ENCODE peak calls at places on chromosomes 12 and 14, in eight cellular contexts. Q is astrocyte of the spinal cord; N is WTC11; K is astrocyte; D is foreskin fibroblast; E is activated CD8-positive, alpha-beta T cell treated with anti-CD3 and anti-CD28 coated beads for 36 hours; J is K562; T is hepatocyte. X is an unnamed sample.

GRCh38 chr12:33926095-33926494 is 96.2 kb upstream of the ALG10 start:
- DNase-seq in E (no peak), N (no peak), D (no peak), Q (no peak), T (no peak), K (no peak), J (no peak), X (no peak)

GRCh38 chr12:64268409-64268808 is 46.3 kb upstream of the KICS2 start:
- DNase-seq in E (no peak), Q (no peak), D (no peak), K (no peak), N (no peak), T (no peak), J (no peak), X (no peak)

GRCh38 chr14:91177797-91178147 is 63.9 kb downstream of the DGLUCY start:
- DNase-seq in Q (no peak), D (no peak), K (no peak), E (no peak), J (no peak), T (no peak), N (no peak), X (no peak)

GRCh38 chr12:26636710-26637328 is 196.2 kb downstream of the ITPR2 start:
- DNase-seq in N (no peak), E (no peak), Q (peak; percentile 71), D (peak; percentile 55), T (peak; percentile 44), K (peak; percentile 81), J (no peak), X (no peak)

GRCh38 chr12:102527256-102527720 is 46.9 kb upstream of the IGF1 start:
- DNase-seq in J (no peak), T (no peak), N (no peak), Q (no peak), K (peak; percentile 76), E (no peak), D (no peak), X (no peak)

GRCh38 chr14:39469094-39469710 is 37.0 kb upstream of the FBXO33 start:
- DNase-seq in J (no peak), E (peak; percentile 78), D (no peak), T (peak; percentile 24), Q (no peak), K (no peak), N (peak; percentile 56), X (no peak)

GRCh38 chr14:72741836-72742681 is 151.8 kb downstream of the DPF3 start:
- DNase-seq in K (no peak), J (peak; percentile 87), T (no peak), N (no peak), Q (no peak), D (no peak), E (no peak), X (no peak)

GRCh38 chr14:33897382-33897781 is 53.5 kb downstream of the EGLN3 start:
- DNase-seq in E (no peak), T (no peak), Q (no peak), J (no peak), K (no peak), N (no peak), D (no peak), X (no peak)

GRCh38 chr12:80745851-80746250 is 29.1 kb downstream of the MYF5 start:
- DNase-seq in D (no peak), J (no peak), T (no peak), Q (no peak), N (no peak), K (no peak), E (no peak), X (no peak)

GRCh38 chr12:39451977-39452376 is 9.1 kb upstream of the KIF21A start:
- DNase-seq in T (no peak), E (no peak), J (no peak), D (no peak), Q (no peak), K (no peak), N (no peak), X (no peak)

GRCh38 chr12:18066666-18067065 is 23.3 kb downstream of the RERGL start:
- DNase-seq in E (no peak), J (no peak), K (no peak), D (no peak), T (no peak), Q (no peak), N (no peak), X (no peak)

GRCh38 chr12:107622005-107622404 is 63.6 kb upstream of the PWP1 start:
- DNase-seq in D (no peak), K (peak; percentile 27), J (peak; percentile 72), E (peak; percentile 30), Q (peak; percentile 12), T (no peak), N (peak; percentile 61), X (peak; percentile 48)

GRCh38 chr12:79006306-79006705 is 141.7 kb downstream of the SYT1 start:
- DNase-seq in Q (no peak), T (no peak), K (peak; percentile 52), D (peak; percentile 4), J (no peak), N (no peak), E (no peak), X (no peak)

GRCh38 chr12:55736780-55737580 is 5.9 kb upstream of the GDF11 start:
- DNase-seq in J (peak; percentile 69), D (peak; percentile 68), T (peak; percentile 88), E (peak; percentile 83), Q (peak; percentile 70), N (peak; percentile 94), K (no peak), X (peak; percentile 59)

GRCh38 chr12:69036533-69036932 is 103.6 kb upstream of the CPM start:
- DNase-seq in K (no peak), D (no peak), J (no peak), N (no peak), Q (no peak), E (no peak), T (no peak), X (no peak)

GRCh38 chr14:101839236-101839635 is 77.7 kb downstream of the PPP2R5C start:
- DNase-seq in T (no peak), E (peak; percentile 77), Q (no peak), D (no peak), N (no peak), K (no peak), J (no peak), X (no peak)

GRCh38 chr12:40225984-40226602 is 1.3 kb downstream of the LRRK2 start:
- DNase-seq in Q (no peak), J (no peak), E (no peak), D (no peak), T (no peak), N (no peak), K (no peak), X (peak; percentile 62)

GRCh38 chr12:109765493-109765810 is 51.8 kb downstream of the FAM222A start:
- DNase-seq in T (no peak), E (no peak), N (no peak), J (no peak), Q (no peak), D (no peak), K (no peak), X (no peak)

GRCh38 chr12:96234591-96235496 is 40.7 kb downstream of the ELK3 start:
- DNase-seq in T (no peak), J (no peak), K (no peak), E (no peak), Q (no peak), N (no peak), D (no peak), X (no peak)

GRCh38 chr14:24335461-24336146 is 733 bp upstream of the ADCY4 start:
- DNase-seq in E (no peak), D (no peak), K (no peak), T (no peak), Q (no peak), J (no peak), N (no peak), X (peak; percentile 18)

GRCh38 chr14:105271224-105271890 is 23.0 kb downstream of the BTBD6 start:
- DNase-seq in K (no peak), N (no peak), J (no peak), T (no peak), D (no peak), E (no peak), Q (no peak), X (no peak)

GRCh38 chr12:44497044-44497443 is 379.1 kb downstream of the NELL2 start:
- DNase-seq in K (no peak), J (no peak), N (no peak), D (no peak), E (no peak), Q (no peak), T (no peak), X (no peak)
- TF ChIP-seq CTCF in K (no peak), J (no peak), N (no peak), D (no peak), E (no peak), Q (no peak), T (peak; percentile 4), X (peak; percentile 9)

DNA sequence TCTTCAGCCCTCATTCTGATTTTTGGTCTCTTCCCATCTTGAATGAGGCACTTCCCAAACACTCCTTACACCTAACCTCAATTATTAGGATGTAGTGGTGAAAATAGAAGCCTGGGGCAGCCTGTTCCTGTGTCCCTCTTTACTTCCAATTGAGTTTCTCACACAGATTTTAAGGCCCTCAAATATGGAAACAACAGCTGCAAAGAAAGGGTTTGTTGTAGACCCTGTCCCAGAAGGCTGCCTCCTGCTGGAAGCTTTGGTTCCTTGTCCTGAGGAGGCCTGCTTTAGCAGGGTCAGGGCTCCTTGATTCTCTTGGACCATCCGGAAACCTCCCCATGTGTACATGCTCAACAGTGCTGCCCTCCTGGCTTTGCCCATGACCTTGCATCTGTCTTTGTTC is 101.3 kb downstream of the TGFB3 start:
- DNase-seq in K (no peak), J (no peak), N (peak; percentile 59), D (no peak), T (no peak), Q (no peak), E (no peak), X (no peak)
- TF ChIP-seq CTCF in K (no peak), J (peak; percentile 26), N (no peak), D (no peak), T (no peak), Q (peak; percentile 0), E (no peak), X (no peak)

DNA sequence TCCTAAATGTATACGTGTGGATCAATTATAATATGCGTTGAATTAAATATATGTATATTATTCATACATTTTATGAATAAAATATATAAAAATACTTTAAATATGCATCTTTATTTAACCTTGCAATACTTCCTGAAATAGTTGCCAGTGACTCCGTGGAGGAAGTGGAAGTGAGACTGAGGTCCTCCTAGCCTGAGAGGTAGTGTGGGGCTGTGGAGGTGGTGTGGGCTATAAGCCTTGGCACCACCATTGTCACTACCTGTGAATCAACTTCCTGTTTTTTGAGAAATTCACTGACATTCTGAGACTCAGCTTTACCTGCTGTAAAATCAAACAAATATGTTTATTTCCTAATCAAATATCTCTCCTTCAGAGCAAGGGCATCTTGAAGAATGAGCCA is 514.2 kb downstream of the VRK1 start:
- DNase-seq in K (no peak), N (no peak), J (no peak), D (no peak), Q (no peak), T (no peak), E (peak; percentile 18), X (no peak)
- TF ChIP-seq CTCF in K (no peak), N (no peak), J (no peak), D (no peak), Q (no peak), T (no peak), E (no peak), X (no peak)

DNA sequence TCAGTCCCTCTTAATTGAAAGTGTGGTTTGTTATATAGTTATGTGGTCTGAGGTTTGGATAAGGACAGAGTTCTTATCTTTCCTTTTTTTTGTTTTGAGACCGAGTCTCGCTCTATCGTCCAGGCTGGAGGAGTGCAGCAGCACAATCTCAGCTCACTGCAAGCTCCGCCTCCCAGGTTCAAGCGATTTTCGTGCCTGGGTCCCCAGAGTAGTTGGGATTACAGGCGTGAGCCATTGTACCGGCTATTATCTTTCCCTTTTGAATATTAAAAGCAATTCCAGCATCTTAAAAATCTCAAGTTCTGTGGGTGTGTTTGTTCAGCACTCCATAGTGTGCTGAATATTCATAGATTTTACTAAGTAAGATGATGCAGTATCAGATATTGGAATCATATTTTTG is 404.4 kb upstream of the RGS6 start:
- DNase-seq in Q (no peak), T (no peak), N (no peak), E (no peak), J (no peak), K (peak; percentile 23), D (no peak), X (no peak)
- TF ChIP-seq CTCF in Q (no peak), T (no peak), N (no peak), E (no peak), J (no peak), K (no peak), D (no peak), X (no peak)

X was measured in GM13976.